ENCODE peak calls at places on chromosomes 1 and 21, in ten cellular contexts. O, S, M, W, V, U, P, L, R and B are unnamed samples.

GRCh38 chr1:46809904-46810303 is 11.1 kb downstream of the CYP4B1 start:
- ATAC-seq in O (no peak), S (no peak), M (no peak), W (no peak), V (no peak), U (no peak), P (no peak), L (no peak), R (no peak), B (no peak)

GRCh38 chr1:71054281-71054731 is 6.7 kb upstream of the PTGER3 start:
- ATAC-seq in O (no peak), S (peak; percentile 21), M (peak; percentile 9), W (peak; percentile 43), V (no peak), U (peak; percentile 17), P (no peak), L (peak; percentile 47), R (no peak), B (peak; percentile 15)

GRCh38 chr1:113429461-113430153 is 39.3 kb downstream of the MAGI3 start:
- ATAC-seq in O (no peak), S (no peak), M (no peak), W (no peak), V (no peak), U (no peak), P (peak; percentile 22), L (no peak), R (no peak), B (no peak)

GRCh38 chr1:30724655-30725421 is 1.5 kb upstream of the MATN1 start:
- ATAC-seq in O (no peak), S (no peak), M (no peak), W (no peak), V (no peak), U (no peak), P (no peak), L (no peak), R (no peak), B (no peak)

GRCh38 chr21:38489283-38489677 is 9.0 kb downstream of the ERG start:
- ATAC-seq in O (no peak), S (no peak), M (no peak), W (no peak), V (no peak), U (no peak), P (no peak), L (no peak), R (no peak), B (no peak)

GRCh38 chr1:58687516-58687915 is 12.3 kb downstream of the MYSM1 start:
- ATAC-seq in O (no peak), S (no peak), M (peak; percentile 53), W (no peak), V (no peak), U (no peak), P (no peak), L (no peak), R (no peak), B (no peak)

GRCh38 chr1:27161594-27161993 is 6.7 kb upstream of the SLC9A1 start:
- ATAC-seq in O (peak; percentile 65), S (peak; percentile 89), M (peak; percentile 27), W (peak; percentile 99), V (no peak), U (no peak), P (peak; percentile 45), L (peak; percentile 64), R (peak; percentile 46), B (peak; percentile 97)

GRCh38 chr1:94680008-94680377 is 138.4 kb upstream of the F3 start:
- ATAC-seq in O (no peak), S (no peak), M (no peak), W (no peak), V (no peak), U (no peak), P (no peak), L (no peak), R (no peak), B (no peak)

GRCh38 chr1:205477759-205478247 is 22.0 kb upstream of the BLACAT1 start:
- ATAC-seq in O (no peak), S (no peak), M (peak; percentile 82), W (no peak), V (no peak), U (no peak), P (peak; percentile 87), L (peak; percentile 81), R (no peak), B (peak; percentile 77)